ENCODE peak calls at places on chromosomes 5 and 9, in ten cellular contexts. W, L, D, R, E, A, K, I, S and H are unnamed samples.

GRCh38 chr5:36147681-36148080 is 4.0 kb downstream of the LMBRD2 start:
- DNase-seq in W (no peak), L (no peak), D (no peak), R (no peak), E (no peak), A (no peak), K (no peak), I (no peak), S (no peak), H (no peak)

GRCh38 chr5:135227064-135228022 is 171.7 kb downstream of the MACROH2A1 start:
- DNase-seq in W (no peak), L (no peak), D (no peak), R (no peak), E (no peak), A (no peak), K (no peak), I (no peak), S (no peak), H (peak)

GRCh38 chr9:22342489-22343217 is 104.0 kb upstream of the DMRTA1 start:
- DNase-seq in W (no peak), L (no peak), D (no peak), R (no peak), E (no peak), A (no peak), K (no peak), I (no peak), S (no peak), H (no peak)

GRCh38 chr5:107948377-107948776 is 277.6 kb upstream of the EFNA5 start:
- DNase-seq in W (no peak), L (no peak), D (no peak), R (no peak), E (no peak), A (no peak), K (no peak), I (no peak), S (no peak), H (no peak)

GRCh38 chr5:90558344-90559192 is at the start of gene ADGRV1:
- DNase-seq in W (no peak), L (peak), D (peak), R (no peak), E (peak), A (peak), K (peak), I (peak), S (no peak), H (peak)

GRCh38 chr9:117747571-117747970 is 43.4 kb downstream of the TLR4 start:
- DNase-seq in W (no peak), L (no peak), D (no peak), R (no peak), E (no peak), A (no peak), K (no peak), I (no peak), S (no peak), H (no peak)

GRCh38 chr9:75432386-75432785 is 344.1 kb downstream of the OSTF1 start:
- DNase-seq in W (no peak), L (no peak), D (no peak), R (peak), E (no peak), A (no peak), K (no peak), I (no peak), S (no peak), H (no peak)

GRCh38 chr5:80655231-80655784 is 525 bp upstream of the DHFR start:
- DNase-seq in W (no peak), L (no peak), D (no peak), R (no peak), E (no peak), A (no peak), K (no peak), I (no peak), S (no peak), H (no peak)

GRCh38 chr5:80837679-80838078 is 122.5 kb upstream of the RASGRF2 start:
- DNase-seq in W (no peak), L (no peak), D (no peak), R (no peak), E (no peak), A (no peak), K (no peak), I (no peak), S (no peak), H (no peak)

GRCh38 chr5:54844905-54845566 is 140.4 kb downstream of the ESM1 start:
- DNase-seq in W (no peak), L (peak), D (peak), R (no peak), E (no peak), A (no peak), K (no peak), I (peak), S (no peak), H (no peak)

GRCh38 chr5:74530316-74530917 is 110.1 kb downstream of the ENC1 start:
- DNase-seq in W (no peak), L (no peak), D (no peak), R (no peak), E (no peak), A (no peak), K (no peak), I (no peak), S (no peak), H (no peak)

GRCh38 chr5:151572657-151573368 is 18.3 kb downstream of the FAT2 start:
- DNase-seq in W (no peak), L (no peak), D (no peak), R (no peak), E (no peak), A (no peak), K (no peak), I (no peak), S (no peak), H (no peak)
- TF ChIP-seq POLR2AphosphoS5 in W (no peak), L (no peak), D (no peak), R (no peak), E (no peak), A (no peak), K (no peak), I (no peak), S (no peak), H (no peak)

DNA sequence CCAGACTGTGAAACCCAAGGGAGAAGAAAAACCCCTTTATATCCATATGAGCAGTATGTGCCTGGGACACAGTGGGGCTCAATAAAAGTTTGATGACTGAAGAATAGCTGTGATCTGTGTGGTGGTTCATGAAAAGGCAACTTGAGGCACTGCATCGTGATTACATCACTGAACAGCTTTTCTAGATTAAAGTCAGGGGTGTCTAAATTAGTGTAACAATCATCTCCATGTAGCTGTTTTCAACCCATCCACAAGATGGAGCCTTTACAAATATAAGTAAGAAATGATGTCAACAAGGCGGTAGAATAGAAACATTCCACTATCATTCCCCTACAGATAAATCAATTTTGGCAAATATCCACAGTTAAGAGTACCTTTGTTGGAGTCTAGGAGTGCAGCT is 55.5 kb downstream of the PRRC1 start:
- DNase-seq in W (no peak), L (peak), D (no peak), R (no peak), E (no peak), A (no peak), K (no peak), I (no peak), S (no peak), H (no peak)
- TF ChIP-seq CTCF in W (no peak), L (peak), D (peak), R (peak), E (no peak), A (peak), K (no peak), I (peak), S (no peak), H (no peak)

GRCh38 chr9:136284951-136285350 is 18.9 kb downstream of the CCDC187 start:
- DNase-seq in W (no peak), L (no peak), D (no peak), R (no peak), E (no peak), A (no peak), K (peak), I (no peak), S (no peak), H (no peak)
- TF ChIP-seq POLR2AphosphoS5 in W (no peak), L (no peak), D (no peak), R (no peak), E (no peak), A (no peak), K (no peak), I (no peak), S (no peak), H (no peak)

GRCh38 chr9:137612741-137613142 is 6.1 kb upstream of the EHMT1 start:
- DNase-seq in W (no peak), L (no peak), D (no peak), R (no peak), E (no peak), A (no peak), K (peak), I (no peak), S (no peak), H (no peak)

GRCh38 chr9:137613738-137614523 is 4.9 kb upstream of the EHMT1 start:
- DNase-seq in W (no peak), L (no peak), D (no peak), R (no peak), E (no peak), A (no peak), K (peak), I (no peak), S (no peak), H (no peak)

GRCh38 chr9:137613259-137613658 is 5.5 kb upstream of the EHMT1 start:
- DNase-seq in W (no peak), L (no peak), D (no peak), R (no peak), E (no peak), A (no peak), K (peak), I (no peak), S (no peak), H (no peak)

GRCh38 chr9:137615387-137615871 is 3.4 kb upstream of the EHMT1 start:
- DNase-seq in W (no peak), L (no peak), D (no peak), R (no peak), E (no peak), A (no peak), K (peak), I (no peak), S (no peak), H (no peak)

DNA sequence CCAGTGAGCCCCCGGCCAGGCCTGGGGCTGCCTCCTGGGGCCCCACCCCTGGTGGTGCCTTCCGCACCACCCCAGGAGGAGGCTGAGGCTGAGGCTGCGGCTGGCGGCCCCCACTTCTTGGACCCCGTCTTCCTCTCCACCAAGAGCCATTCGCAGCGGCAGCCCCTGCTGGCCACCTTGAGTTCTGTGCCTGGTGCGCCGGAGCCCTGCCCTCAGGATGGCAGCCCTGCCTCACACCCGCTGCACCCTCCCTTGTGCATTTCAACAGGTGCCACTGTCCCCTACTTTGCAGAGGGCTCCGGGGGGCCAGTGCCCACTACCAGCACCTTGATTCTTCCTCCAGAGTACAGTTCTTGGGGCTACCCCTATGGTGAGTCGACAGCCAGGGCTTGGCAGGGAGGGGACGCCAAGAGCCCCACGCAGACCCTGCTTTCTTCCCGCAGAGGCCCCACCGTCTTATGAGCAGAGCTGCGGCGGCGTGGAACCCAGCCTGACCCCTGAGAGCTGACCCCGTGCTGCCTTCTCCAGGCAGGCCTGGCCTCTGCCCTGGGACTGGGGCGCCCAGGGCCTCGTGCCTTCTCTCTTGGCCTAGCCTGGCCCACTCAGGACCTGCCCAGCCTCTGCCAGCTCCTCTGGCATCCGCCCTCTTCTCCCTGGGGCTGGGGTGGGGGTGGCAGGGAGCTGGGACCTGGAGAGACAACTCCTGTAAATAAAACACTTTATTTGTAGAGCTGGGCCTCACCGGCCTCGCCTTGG is 4.0 kb upstream of the EHMT1 start:
- DNase-seq in W (no peak), L (peak), D (no peak), R (no peak), E (no peak), A (peak), K (peak), I (no peak), S (no peak), H (peak)
- TF ChIP-seq CTCF in W (no peak), L (peak), D (no peak), R (no peak), E (no peak), A (no peak), K (no peak), I (no peak), S (no peak), H (no peak)

GRCh38 chr5:179823937-179824744 is 3.4 kb downstream of the SQSTM1 start:
- DNase-seq in W (no peak), L (no peak), D (no peak), R (no peak), E (no peak), A (no peak), K (peak), I (no peak), S (no peak), H (no peak)
- TF ChIP-seq POLR2AphosphoS5 in W (no peak), L (no peak), D (no peak), R (no peak), E (no peak), A (peak), K (no peak), I (no peak), S (no peak), H (peak)

DNA sequence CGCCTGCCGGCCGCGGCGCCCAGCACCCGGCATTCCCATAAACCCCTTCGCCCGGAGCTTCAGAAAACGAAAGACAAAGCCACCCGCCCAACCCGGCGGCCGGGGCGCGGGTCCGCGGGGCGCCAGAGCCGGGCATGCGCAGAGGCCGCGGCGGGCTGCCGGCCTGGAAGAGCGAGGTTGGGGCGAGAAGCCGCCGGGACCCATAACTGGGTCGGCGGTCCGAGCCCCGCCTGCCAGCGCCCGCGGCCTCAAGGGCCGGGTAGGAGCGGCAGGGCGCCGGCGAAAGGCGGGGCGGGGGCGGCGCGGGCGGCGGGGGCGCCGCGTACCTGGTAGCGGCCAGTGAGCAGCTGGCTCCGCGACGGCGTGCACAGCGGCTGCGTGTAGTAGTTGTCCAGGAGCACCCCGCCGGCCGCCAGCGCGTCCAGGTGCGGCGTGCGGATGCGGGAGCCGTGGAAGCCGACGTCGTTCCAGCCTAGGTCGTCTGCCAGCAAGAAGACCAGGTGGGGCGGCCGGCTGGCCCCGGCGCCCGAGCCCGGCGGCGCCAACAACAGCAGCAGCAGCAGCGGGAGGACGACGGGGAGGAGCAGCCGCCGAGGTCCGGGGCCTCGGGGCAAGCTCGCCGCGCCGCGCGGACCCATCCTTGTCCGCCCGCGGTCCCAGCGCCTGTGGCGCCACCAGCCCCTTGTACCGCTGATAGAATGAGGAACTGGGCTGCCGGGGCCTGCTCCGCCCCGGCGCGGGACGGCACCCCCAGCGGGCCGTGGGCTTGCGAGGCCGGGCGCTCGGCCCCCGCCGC is at the start of gene ARSB:
- DNase-seq in W (peak), L (peak), D (peak), R (peak), E (peak), A (peak), K (peak), I (peak), S (no peak), H (peak)
- TF ChIP-seq CTCF in W (no peak), L (no peak), D (no peak), R (peak), E (peak), A (no peak), K (peak), I (no peak), S (no peak), H (no peak)

GRCh38 chr5:96260009-96260408 is 173.0 kb downstream of the PCSK1 start:
- DNase-seq in W (no peak), L (no peak), D (no peak), R (no peak), E (no peak), A (no peak), K (no peak), I (no peak), S (no peak), H (no peak)

GRCh38 chr5:96257904-96258303 is 175.1 kb downstream of the PCSK1 start:
- DNase-seq in W (no peak), L (no peak), D (no peak), R (no peak), E (no peak), A (no peak), K (no peak), I (no peak), S (no peak), H (no peak)

GRCh38 chr5:96258692-96259091 is 174.4 kb downstream of the PCSK1 start:
- DNase-seq in W (no peak), L (no peak), D (no peak), R (no peak), E (no peak), A (no peak), K (no peak), I (no peak), S (no peak), H (no peak)

GRCh38 chr5:96256795-96257470 is 176.1 kb downstream of the PCSK1 start:
- DNase-seq in W (peak), L (peak), D (peak), R (no peak), E (peak), A (no peak), K (no peak), I (peak), S (no peak), H (no peak)

DNA sequence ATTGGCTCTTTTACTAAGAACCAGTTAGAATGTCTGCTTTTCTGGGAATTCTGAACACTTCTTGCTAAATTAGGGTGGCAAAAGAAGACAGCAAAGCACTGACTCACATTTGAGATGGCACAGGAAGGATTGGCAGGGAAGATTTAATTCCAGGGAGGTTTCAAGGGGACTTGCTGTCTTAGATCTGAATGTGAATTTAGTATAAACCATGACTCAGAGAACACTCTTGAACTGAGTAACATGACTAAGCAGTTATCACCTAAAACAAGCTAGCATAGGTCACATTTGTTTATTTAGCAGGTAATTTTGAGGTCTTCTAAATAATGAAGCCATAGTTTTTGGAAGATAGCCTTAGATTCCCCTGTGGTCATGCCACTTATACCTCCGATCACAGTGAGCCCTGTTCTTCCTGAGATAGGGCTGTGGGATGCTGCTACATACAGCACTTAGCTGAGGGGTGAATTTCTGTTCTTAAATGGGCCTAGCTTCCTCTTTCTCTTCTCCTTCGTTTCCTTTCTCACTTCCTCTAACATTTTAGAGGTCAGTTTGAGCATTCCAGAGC is 173.8 kb downstream of the PCSK1 start:
- DNase-seq in W (peak), L (no peak), D (no peak), R (no peak), E (no peak), A (no peak), K (no peak), I (no peak), S (no peak), H (no peak)
- TF ChIP-seq POLR2AphosphoS5 in W (no peak), L (no peak), D (no peak), R (peak), E (no peak), A (peak), K (no peak), I (no peak), S (no peak), H (no peak)

GRCh38 chr9:95097279-95097678 is 220.2 kb downstream of the FANCC start:
- DNase-seq in W (no peak), L (no peak), D (no peak), R (no peak), E (no peak), A (no peak), K (no peak), I (no peak), S (no peak), H (no peak)
- TF ChIP-seq CTCF in W (no peak), L (no peak), D (no peak), R (no peak), E (no peak), A (no peak), K (no peak), I (no peak), S (no peak), H (no peak)

DNA sequence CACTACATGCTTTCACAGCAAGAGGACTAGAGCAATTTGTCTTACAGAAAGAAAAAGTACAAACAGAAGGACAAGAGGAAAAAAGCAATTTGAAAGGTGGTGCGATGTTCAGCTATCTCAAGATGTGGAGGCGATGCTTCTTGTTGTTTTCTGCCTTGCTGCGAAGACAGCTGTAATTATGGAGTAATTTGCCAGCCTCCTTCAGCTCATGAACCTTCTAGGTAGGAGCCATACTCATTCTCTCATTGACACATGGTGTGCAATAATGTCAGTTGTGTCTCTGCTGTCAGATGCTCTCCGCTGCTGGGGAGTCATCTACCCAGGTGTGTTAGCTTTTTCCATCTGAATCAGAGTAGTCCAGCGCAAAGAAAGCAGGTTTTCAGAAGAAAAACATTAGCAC is 424.5 kb downstream of the NR2F1-AS1 start:
- DNase-seq in W (no peak), L (no peak), D (no peak), R (no peak), E (no peak), A (no peak), K (no peak), I (no peak), S (no peak), H (no peak)
- TF ChIP-seq POLR2AphosphoS5 in W (no peak), L (no peak), D (no peak), R (no peak), E (no peak), A (no peak), K (no peak), I (no peak), S (no peak), H (no peak)

GRCh38 chr9:88173378-88173999 is 35.2 kb upstream of the SPATA31C2 start:
- DNase-seq in W (peak), L (peak), D (peak), R (no peak), E (peak), A (no peak), K (no peak), I (peak), S (no peak), H (no peak)
- TF ChIP-seq CTCF in W (peak), L (peak), D (peak), R (peak), E (peak), A (peak), K (peak), I (peak), S (peak), H (no peak)